ENCODE peak calls at places on chromosomes 13 and 19, in seven cellular contexts. One of them, this sample, is unnamed.

GRCh38 chr19:6773323-6773931 is 919 bp downstream of the VAV1 start:
- DNase-seq in lower lobe of right lung: peak
- DNase-seq in breast epithelium: no peak
- DNase-seq in A549: no peak
- DNase-seq in Peyer's patch: peak
- DNase-seq in PC-9: no peak
- DNase-seq in ovary: no peak
- DNase-seq in this sample: no peak

GRCh38 chr13:33871207-33872004 is 53.5 kb downstream of the RFC3 start:
- DNase-seq in breast epithelium: no peak
- DNase-seq in Peyer's patch: no peak
- DNase-seq in ovary: no peak
- DNase-seq in lower lobe of right lung: no peak
- DNase-seq in A549: no peak
- DNase-seq in PC-9: no peak
- DNase-seq in this sample: no peak

GRCh38 chr19:11538232-11539036 is at the start of gene CNN1:
- DNase-seq in PC-9: no peak
- DNase-seq in breast epithelium: peak
- DNase-seq in Peyer's patch: no peak
- DNase-seq in lower lobe of right lung: no peak
- DNase-seq in A549: no peak
- DNase-seq in ovary: peak
- DNase-seq in this sample: no peak

GRCh38 chr13:46575843-46576242 is 22.9 kb downstream of the LRCH1 start:
- DNase-seq in Peyer's patch: no peak
- DNase-seq in ovary: no peak
- DNase-seq in A549: no peak
- DNase-seq in PC-9: no peak
- DNase-seq in breast epithelium: no peak
- DNase-seq in lower lobe of right lung: no peak
- DNase-seq in this sample: no peak

GRCh38 chr19:22814124-22814523 is 18.0 kb upstream of the ZNF723 start:
- DNase-seq in Peyer's patch: no peak
- DNase-seq in lower lobe of right lung: no peak
- DNase-seq in breast epithelium: no peak
- DNase-seq in A549: no peak
- DNase-seq in PC-9: no peak
- DNase-seq in ovary: no peak
- DNase-seq in this sample: no peak

GRCh38 chr13:44843403-44843802 is 145.9 kb downstream of the NUFIP1 start:
- DNase-seq in ovary: no peak
- DNase-seq in lower lobe of right lung: no peak
- DNase-seq in PC-9: no peak
- DNase-seq in A549: no peak
- DNase-seq in Peyer's patch: no peak
- DNase-seq in breast epithelium: no peak
- DNase-seq in this sample: no peak

GRCh38 chr19:18588611-18589379 is at the start of gene REX1BD:
- DNase-seq in breast epithelium: peak
- DNase-seq in lower lobe of right lung: peak
- DNase-seq in ovary: peak
- DNase-seq in PC-9: peak
- DNase-seq in Peyer's patch: peak
- DNase-seq in A549: no peak
- DNase-seq in this sample: peak

GRCh38 chr19:28972144-28972543 is 240.8 kb downstream of the UQCRFS1 start:
- DNase-seq in ovary: no peak
- DNase-seq in Peyer's patch: no peak
- DNase-seq in lower lobe of right lung: no peak
- DNase-seq in PC-9: no peak
- DNase-seq in A549: no peak
- DNase-seq in breast epithelium: no peak
- DNase-seq in this sample: no peak

GRCh38 chr13:60852886-60853285 is 455.9 kb downstream of the TDRD3 start:
- DNase-seq in ovary: no peak
- DNase-seq in PC-9: no peak
- DNase-seq in A549: no peak
- DNase-seq in Peyer's patch: no peak
- DNase-seq in lower lobe of right lung: no peak
- DNase-seq in breast epithelium: no peak
- DNase-seq in this sample: no peak

GRCh38 chr19:48321372-48321621 is 4.1 kb upstream of the EMP3 start:
- DNase-seq in ovary: peak
- DNase-seq in PC-9: peak
- DNase-seq in breast epithelium: peak
- DNase-seq in A549: peak
- DNase-seq in Peyer's patch: peak
- DNase-seq in lower lobe of right lung: peak
- DNase-seq in this sample: peak

GRCh38 chr19:57002765-57003164 is 117.0 kb upstream of the USP29 start:
- DNase-seq in lower lobe of right lung: no peak
- DNase-seq in A549: no peak
- DNase-seq in ovary: no peak
- DNase-seq in breast epithelium: no peak
- DNase-seq in Peyer's patch: no peak
- DNase-seq in PC-9: no peak
- DNase-seq in this sample: no peak

GRCh38 chr13:26743971-26744370 is 16.6 kb downstream of the GPR12 start:
- DNase-seq in Peyer's patch: no peak
- DNase-seq in breast epithelium: no peak
- DNase-seq in lower lobe of right lung: no peak
- DNase-seq in ovary: no peak
- DNase-seq in PC-9: no peak
- DNase-seq in A549: no peak
- DNase-seq in this sample: no peak

GRCh38 chr19:44846455-44847143 is 502 bp downstream of the NECTIN2 start:
- DNase-seq in lower lobe of right lung: peak
- DNase-seq in breast epithelium: no peak
- DNase-seq in PC-9: no peak
- DNase-seq in Peyer's patch: no peak
- DNase-seq in ovary: peak
- DNase-seq in A549: no peak
- DNase-seq in this sample: peak

GRCh38 chr19:15195381-15195964 is 5.3 kb downstream of the NOTCH3 start:
- DNase-seq in A549: peak
- DNase-seq in ovary: no peak
- DNase-seq in breast epithelium: peak
- DNase-seq in lower lobe of right lung: peak
- DNase-seq in PC-9: peak
- DNase-seq in Peyer's patch: no peak
- DNase-seq in this sample: peak

GRCh38 chr13:90867336-90867683 is 480.2 kb upstream of the MIR17HG start:
- DNase-seq in A549: peak
- DNase-seq in Peyer's patch: no peak
- DNase-seq in PC-9: peak
- DNase-seq in ovary: peak
- DNase-seq in breast epithelium: peak
- DNase-seq in lower lobe of right lung: peak
- DNase-seq in this sample: peak

GRCh38 chr13:33224686-33225085 is 60.9 kb downstream of the STARD13 start:
- DNase-seq in breast epithelium: no peak
- DNase-seq in PC-9: no peak
- DNase-seq in Peyer's patch: no peak
- DNase-seq in A549: no peak
- DNase-seq in ovary: no peak
- DNase-seq in lower lobe of right lung: no peak
- DNase-seq in this sample: no peak

GRCh38 chr13:24308068-24308445 is 1.3 kb upstream of the C1QTNF9 start:
- DNase-seq in breast epithelium: no peak
- DNase-seq in Peyer's patch: no peak
- DNase-seq in A549: no peak
- DNase-seq in ovary: peak
- DNase-seq in PC-9: no peak
- DNase-seq in lower lobe of right lung: no peak
- DNase-seq in this sample: no peak

GRCh38 chr13:70856025-70856424 is 747.8 kb upstream of the KLHL1 start:
- DNase-seq in PC-9: no peak
- DNase-seq in A549: no peak
- DNase-seq in lower lobe of right lung: no peak
- DNase-seq in Peyer's patch: no peak
- DNase-seq in breast epithelium: no peak
- DNase-seq in ovary: no peak
- DNase-seq in this sample: no peak

GRCh38 chr13:94967183-94968039 is 255.1 kb upstream of the SOX21 start:
- DNase-seq in breast epithelium: no peak
- DNase-seq in lower lobe of right lung: no peak
- DNase-seq in A549: peak
- DNase-seq in PC-9: no peak
- DNase-seq in ovary: peak
- DNase-seq in Peyer's patch: no peak
- DNase-seq in this sample: no peak

GRCh38 chr13:94558721-94559120 is 37.2 kb downstream of the TGDS start:
- DNase-seq in A549: no peak
- DNase-seq in Peyer's patch: no peak
- DNase-seq in PC-9: no peak
- DNase-seq in breast epithelium: no peak
- DNase-seq in lower lobe of right lung: no peak
- DNase-seq in ovary: no peak
- DNase-seq in this sample: no peak

GRCh38 chr19:31733591-31733990 is 384.4 kb upstream of the TSHZ3 start:
- DNase-seq in A549: no peak
- DNase-seq in Peyer's patch: no peak
- DNase-seq in ovary: no peak
- DNase-seq in lower lobe of right lung: no peak
- DNase-seq in breast epithelium: no peak
- DNase-seq in PC-9: no peak
- DNase-seq in this sample: no peak

GRCh38 chr13:64127192-64127591 is 2711.5 kb upstream of the PCDH20 start:
- DNase-seq in breast epithelium: no peak
- DNase-seq in ovary: no peak
- DNase-seq in PC-9: no peak
- DNase-seq in Peyer's patch: no peak
- DNase-seq in lower lobe of right lung: no peak
- DNase-seq in A549: no peak
- DNase-seq in this sample: no peak

DNA sequence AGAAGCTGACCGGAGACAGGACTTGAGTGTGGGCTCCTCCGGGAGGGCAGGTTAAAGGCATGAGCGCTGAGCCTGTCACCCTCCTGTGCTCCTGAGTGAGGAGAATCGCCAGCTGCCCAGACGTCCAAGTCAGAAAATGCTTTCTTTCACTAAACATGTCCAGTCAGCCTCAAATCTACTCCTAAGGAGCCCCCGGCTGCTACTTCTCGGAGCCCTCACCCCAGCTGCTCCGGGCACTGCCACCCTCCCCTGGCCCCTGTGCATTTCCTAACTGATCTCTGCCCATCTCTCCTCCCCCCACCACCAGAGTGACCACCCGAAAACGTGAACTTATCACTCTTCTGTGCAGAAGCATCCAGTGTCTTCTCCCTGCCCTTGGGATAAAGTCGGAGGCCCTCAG is 277.5 kb upstream of the SOX1 start:
- DNase-seq in lower lobe of right lung: peak
- DNase-seq in ovary: no peak
- DNase-seq in Peyer's patch: no peak
- DNase-seq in breast epithelium: no peak
- DNase-seq in A549: no peak
- DNase-seq in PC-9: no peak
- DNase-seq in this sample: no peak
- H3K27ac ChIP-seq in lower lobe of right lung: no peak
- H3K27ac ChIP-seq in ovary: no peak
- H3K27ac ChIP-seq in Peyer's patch: no peak
- H3K27ac ChIP-seq in breast epithelium: no peak
- H3K27ac ChIP-seq in A549: no peak
- H3K27ac ChIP-seq in PC-9: no peak
- H3K27ac ChIP-seq in this sample: no peak

GRCh38 chr13:74280795-74281490 is 146.7 kb upstream of the KLF12 start:
- DNase-seq in A549: no peak
- DNase-seq in PC-9: no peak
- DNase-seq in ovary: no peak
- DNase-seq in Peyer's patch: no peak
- DNase-seq in breast epithelium: no peak
- DNase-seq in lower lobe of right lung: no peak
- DNase-seq in this sample: no peak
- TF ChIP-seq CTCF in A549: no peak
- TF ChIP-seq CTCF in PC-9: no peak
- TF ChIP-seq CTCF in ovary: no peak
- TF ChIP-seq CTCF in Peyer's patch: no peak
- TF ChIP-seq CTCF in breast epithelium: no peak
- TF ChIP-seq CTCF in lower lobe of right lung: no peak
- TF ChIP-seq CTCF in this sample: no peak

GRCh38 chr13:73090116-73090811 is 31.5 kb downstream of the KLF5 start:
- DNase-seq in A549: peak
- DNase-seq in lower lobe of right lung: no peak
- DNase-seq in breast epithelium: no peak
- DNase-seq in Peyer's patch: no peak
- DNase-seq in ovary: no peak
- DNase-seq in PC-9: peak
- DNase-seq in this sample: no peak
- H3K27ac ChIP-seq in A549: peak
- H3K27ac ChIP-seq in lower lobe of right lung: no peak
- H3K27ac ChIP-seq in breast epithelium: peak
- H3K27ac ChIP-seq in Peyer's patch: peak
- H3K27ac ChIP-seq in ovary: no peak
- H3K27ac ChIP-seq in PC-9: peak
- H3K27ac ChIP-seq in this sample: peak

DNA sequence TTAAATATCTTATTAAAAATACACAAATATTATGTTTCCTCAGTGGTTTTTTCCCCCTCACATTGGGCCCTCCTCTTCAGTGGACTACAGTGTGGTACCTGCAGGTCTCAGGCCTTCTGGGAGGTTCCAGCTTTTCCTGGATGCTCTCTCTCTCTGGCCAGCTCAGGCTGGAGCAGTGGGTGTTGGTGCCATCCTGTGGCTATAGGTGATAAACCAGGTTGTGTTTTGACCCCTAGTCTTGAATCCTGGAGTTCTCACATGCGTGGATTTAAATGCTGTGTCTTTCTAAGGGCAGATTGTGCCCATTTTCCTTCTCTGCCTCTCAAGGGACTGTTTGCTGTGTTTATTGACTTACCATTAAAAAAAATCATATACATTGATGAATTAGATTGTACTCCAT is 41.2 kb upstream of the ZNF527 start:
- DNase-seq in ovary: no peak
- DNase-seq in PC-9: peak
- DNase-seq in breast epithelium: no peak
- DNase-seq in Peyer's patch: no peak
- DNase-seq in A549: no peak
- DNase-seq in lower lobe of right lung: no peak
- DNase-seq in this sample: no peak
- TF ChIP-seq CTCF in ovary: no peak
- TF ChIP-seq CTCF in PC-9: peak
- TF ChIP-seq CTCF in breast epithelium: no peak
- TF ChIP-seq CTCF in Peyer's patch: no peak
- TF ChIP-seq CTCF in A549: no peak
- TF ChIP-seq CTCF in lower lobe of right lung: no peak
- TF ChIP-seq CTCF in this sample: no peak

GRCh38 chr13:102012299-102013293 is 389.3 kb downstream of the FGF14 start:
- DNase-seq in breast epithelium: no peak
- DNase-seq in Peyer's patch: no peak
- DNase-seq in PC-9: no peak
- DNase-seq in lower lobe of right lung: no peak
- DNase-seq in ovary: no peak
- DNase-seq in A549: no peak
- DNase-seq in this sample: no peak
- H3K27ac ChIP-seq in breast epithelium: no peak
- H3K27ac ChIP-seq in Peyer's patch: peak
- H3K27ac ChIP-seq in PC-9: no peak
- H3K27ac ChIP-seq in lower lobe of right lung: peak
- H3K27ac ChIP-seq in ovary: no peak
- H3K27ac ChIP-seq in A549: no peak
- H3K27ac ChIP-seq in this sample: no peak

GRCh38 chr19:41928754-41929535 is 696 bp upstream of the ERFL start:
- DNase-seq in breast epithelium: no peak
- DNase-seq in A549: no peak
- DNase-seq in lower lobe of right lung: no peak
- DNase-seq in ovary: no peak
- DNase-seq in PC-9: no peak
- DNase-seq in Peyer's patch: peak
- DNase-seq in this sample: no peak
- TF ChIP-seq CTCF in breast epithelium: no peak
- TF ChIP-seq CTCF in A549: no peak
- TF ChIP-seq CTCF in lower lobe of right lung: no peak
- TF ChIP-seq CTCF in ovary: no peak
- TF ChIP-seq CTCF in PC-9: no peak
- TF ChIP-seq CTCF in Peyer's patch: no peak
- TF ChIP-seq CTCF in this sample: no peak

This sample was measured in pancreas.